ENCODE peak calls at places on chromosomes 16 and 17, in ten cellular contexts. One of them, this sample, is unnamed.

GRCh38 chr16:73040136-73040535 is 7.8 kb downstream of the ZFHX3 start:
- DNase-seq in GM12892: no peak
- DNase-seq in activated CD4-positive, CD25-positive, alpha-beta regulatory T cell: no peak
- DNase-seq in NCI-H146: no peak
- DNase-seq in hippocampal formation: no peak
- DNase-seq in iPS-NIHi11: peak; percentile 47
- DNase-seq in HL-60: no peak
- DNase-seq in activated naive CD4-positive, alpha-beta T cell: no peak
- DNase-seq in CD4-positive, alpha-beta memory T cell: no peak
- DNase-seq in mucosa of descending colon: no peak
- DNase-seq in this sample: no peak

GRCh38 chr17:73045722-73046121 is 46.8 kb downstream of the SLC39A11 start:
- DNase-seq in GM12892: no peak
- DNase-seq in activated CD4-positive, CD25-positive, alpha-beta regulatory T cell: no peak
- DNase-seq in NCI-H146: no peak
- DNase-seq in hippocampal formation: no peak
- DNase-seq in iPS-NIHi11: no peak
- DNase-seq in HL-60: no peak
- DNase-seq in activated naive CD4-positive, alpha-beta T cell: no peak
- DNase-seq in CD4-positive, alpha-beta memory T cell: no peak
- DNase-seq in mucosa of descending colon: no peak
- DNase-seq in this sample: no peak

GRCh38 chr16:4327782-4328579 is 12.1 kb downstream of the GLIS2 start:
- DNase-seq in GM12892: peak; percentile 77
- DNase-seq in activated CD4-positive, CD25-positive, alpha-beta regulatory T cell: no peak
- DNase-seq in NCI-H146: no peak
- DNase-seq in hippocampal formation: peak; percentile 62
- DNase-seq in iPS-NIHi11: peak; percentile 90
- DNase-seq in HL-60: peak; percentile 83
- DNase-seq in activated naive CD4-positive, alpha-beta T cell: peak; percentile 36
- DNase-seq in CD4-positive, alpha-beta memory T cell: peak; percentile 43
- DNase-seq in mucosa of descending colon: peak; percentile 71
- DNase-seq in this sample: peak; percentile 94

GRCh38 chr16:84741351-84741791 is 41.6 kb downstream of the USP10 start:
- DNase-seq in GM12892: no peak
- DNase-seq in activated CD4-positive, CD25-positive, alpha-beta regulatory T cell: no peak
- DNase-seq in NCI-H146: no peak
- DNase-seq in hippocampal formation: peak; percentile 45
- DNase-seq in iPS-NIHi11: no peak
- DNase-seq in HL-60: peak; percentile 32
- DNase-seq in activated naive CD4-positive, alpha-beta T cell: no peak
- DNase-seq in CD4-positive, alpha-beta memory T cell: no peak
- DNase-seq in mucosa of descending colon: no peak
- DNase-seq in this sample: no peak

GRCh38 chr17:1182831-1183578 is 3.2 kb upstream of the ABR start:
- DNase-seq in GM12892: no peak
- DNase-seq in activated CD4-positive, CD25-positive, alpha-beta regulatory T cell: no peak
- DNase-seq in NCI-H146: no peak
- DNase-seq in hippocampal formation: no peak
- DNase-seq in iPS-NIHi11: no peak
- DNase-seq in HL-60: no peak
- DNase-seq in activated naive CD4-positive, alpha-beta T cell: no peak
- DNase-seq in CD4-positive, alpha-beta memory T cell: no peak
- DNase-seq in mucosa of descending colon: no peak
- DNase-seq in this sample: no peak

GRCh38 chr17:74071280-74071679 is 132.2 kb upstream of the RPL38 start:
- DNase-seq in GM12892: no peak
- DNase-seq in activated CD4-positive, CD25-positive, alpha-beta regulatory T cell: no peak
- DNase-seq in NCI-H146: peak; percentile 11
- DNase-seq in hippocampal formation: no peak
- DNase-seq in iPS-NIHi11: no peak
- DNase-seq in HL-60: no peak
- DNase-seq in activated naive CD4-positive, alpha-beta T cell: no peak
- DNase-seq in CD4-positive, alpha-beta memory T cell: no peak
- DNase-seq in mucosa of descending colon: no peak
- DNase-seq in this sample: no peak

GRCh38 chr17:30323262-30323894 is 10.5 kb downstream of the TMIGD1 start:
- DNase-seq in GM12892: no peak
- DNase-seq in activated CD4-positive, CD25-positive, alpha-beta regulatory T cell: no peak
- DNase-seq in NCI-H146: peak; percentile 55
- DNase-seq in hippocampal formation: no peak
- DNase-seq in iPS-NIHi11: no peak
- DNase-seq in HL-60: peak; percentile 83
- DNase-seq in activated naive CD4-positive, alpha-beta T cell: peak; percentile 28
- DNase-seq in CD4-positive, alpha-beta memory T cell: peak; percentile 86
- DNase-seq in mucosa of descending colon: no peak
- DNase-seq in this sample: no peak

GRCh38 chr17:75457047-75457654 is 716 bp downstream of the TMEM94 start:
- DNase-seq in GM12892: no peak
- DNase-seq in activated CD4-positive, CD25-positive, alpha-beta regulatory T cell: peak; percentile 14
- DNase-seq in NCI-H146: peak; percentile 70
- DNase-seq in hippocampal formation: no peak
- DNase-seq in iPS-NIHi11: peak; percentile 60
- DNase-seq in HL-60: peak; percentile 6
- DNase-seq in activated naive CD4-positive, alpha-beta T cell: no peak
- DNase-seq in CD4-positive, alpha-beta memory T cell: peak; percentile 14
- DNase-seq in mucosa of descending colon: peak; percentile 38
- DNase-seq in this sample: peak; percentile 51

GRCh38 chr16:78321611-78322010 is 222.2 kb downstream of the WWOX start:
- DNase-seq in GM12892: no peak
- DNase-seq in activated CD4-positive, CD25-positive, alpha-beta regulatory T cell: no peak
- DNase-seq in NCI-H146: no peak
- DNase-seq in hippocampal formation: no peak
- DNase-seq in iPS-NIHi11: no peak
- DNase-seq in HL-60: no peak
- DNase-seq in activated naive CD4-positive, alpha-beta T cell: no peak
- DNase-seq in CD4-positive, alpha-beta memory T cell: no peak
- DNase-seq in mucosa of descending colon: no peak
- DNase-seq in this sample: no peak

GRCh38 chr17:50055055-50055425 is 870 bp upstream of the ITGA3 start:
- DNase-seq in GM12892: no peak
- DNase-seq in activated CD4-positive, CD25-positive, alpha-beta regulatory T cell: no peak
- DNase-seq in NCI-H146: peak; percentile 88
- DNase-seq in hippocampal formation: no peak
- DNase-seq in iPS-NIHi11: peak; percentile 65
- DNase-seq in HL-60: no peak
- DNase-seq in activated naive CD4-positive, alpha-beta T cell: no peak
- DNase-seq in CD4-positive, alpha-beta memory T cell: peak; percentile 32
- DNase-seq in mucosa of descending colon: peak; percentile 86
- DNase-seq in this sample: peak; percentile 57

GRCh38 chr16:56286819-56287218 is 95.5 kb downstream of the GNAO1 start:
- DNase-seq in GM12892: no peak
- DNase-seq in activated CD4-positive, CD25-positive, alpha-beta regulatory T cell: no peak
- DNase-seq in NCI-H146: no peak
- DNase-seq in hippocampal formation: no peak
- DNase-seq in iPS-NIHi11: no peak
- DNase-seq in HL-60: no peak
- DNase-seq in activated naive CD4-positive, alpha-beta T cell: no peak
- DNase-seq in CD4-positive, alpha-beta memory T cell: no peak
- DNase-seq in mucosa of descending colon: no peak
- DNase-seq in this sample: no peak

GRCh38 chr16:79601092-79601977 is 798 bp upstream of the MAF start:
- DNase-seq in GM12892: no peak
- DNase-seq in activated CD4-positive, CD25-positive, alpha-beta regulatory T cell: no peak
- DNase-seq in NCI-H146: peak; percentile 18
- DNase-seq in hippocampal formation: peak; percentile 45
- DNase-seq in iPS-NIHi11: peak; percentile 33
- DNase-seq in HL-60: no peak
- DNase-seq in activated naive CD4-positive, alpha-beta T cell: no peak
- DNase-seq in CD4-positive, alpha-beta memory T cell: no peak
- DNase-seq in mucosa of descending colon: peak; percentile 69
- DNase-seq in this sample: peak; percentile 75

GRCh38 chr17:79800325-79801155 is 3.7 kb upstream of the CBX8 start:
- DNase-seq in GM12892: no peak
- DNase-seq in activated CD4-positive, CD25-positive, alpha-beta regulatory T cell: no peak
- DNase-seq in NCI-H146: peak; percentile 82
- DNase-seq in hippocampal formation: no peak
- DNase-seq in iPS-NIHi11: no peak
- DNase-seq in HL-60: peak; percentile 36
- DNase-seq in activated naive CD4-positive, alpha-beta T cell: no peak
- DNase-seq in CD4-positive, alpha-beta memory T cell: peak; percentile 47
- DNase-seq in mucosa of descending colon: peak; percentile 73
- DNase-seq in this sample: no peak

GRCh38 chr16:88790312-88791150 is 5.5 kb upstream of the PIEZO1 start:
- DNase-seq in GM12892: no peak
- DNase-seq in activated CD4-positive, CD25-positive, alpha-beta regulatory T cell: peak; percentile 39
- DNase-seq in NCI-H146: no peak
- DNase-seq in hippocampal formation: no peak
- DNase-seq in iPS-NIHi11: no peak
- DNase-seq in HL-60: peak; percentile 81
- DNase-seq in activated naive CD4-positive, alpha-beta T cell: peak; percentile 42
- DNase-seq in CD4-positive, alpha-beta memory T cell: peak; percentile 51
- DNase-seq in mucosa of descending colon: peak; percentile 61
- DNase-seq in this sample: no peak

GRCh38 chr17:82257473-82257872 is 16.0 kb downstream of the CSNK1D start:
- DNase-seq in GM12892: no peak
- DNase-seq in activated CD4-positive, CD25-positive, alpha-beta regulatory T cell: peak; percentile 36
- DNase-seq in NCI-H146: no peak
- DNase-seq in hippocampal formation: peak; percentile 73
- DNase-seq in iPS-NIHi11: peak; percentile 65
- DNase-seq in HL-60: no peak
- DNase-seq in activated naive CD4-positive, alpha-beta T cell: peak; percentile 29
- DNase-seq in CD4-positive, alpha-beta memory T cell: peak; percentile 53
- DNase-seq in mucosa of descending colon: no peak
- DNase-seq in this sample: no peak

GRCh38 chr17:7476474-7476873 is 3.0 kb downstream of the ZBTB4 start:
- DNase-seq in GM12892: no peak
- DNase-seq in activated CD4-positive, CD25-positive, alpha-beta regulatory T cell: no peak
- DNase-seq in NCI-H146: no peak
- DNase-seq in hippocampal formation: no peak
- DNase-seq in iPS-NIHi11: no peak
- DNase-seq in HL-60: no peak
- DNase-seq in activated naive CD4-positive, alpha-beta T cell: no peak
- DNase-seq in CD4-positive, alpha-beta memory T cell: no peak
- DNase-seq in mucosa of descending colon: no peak
- DNase-seq in this sample: peak; percentile 53

GRCh38 chr16:69724981-69725479 is 1.3 kb downstream of the NQO1 start:
- DNase-seq in GM12892: no peak
- DNase-seq in activated CD4-positive, CD25-positive, alpha-beta regulatory T cell: no peak
- DNase-seq in NCI-H146: no peak
- DNase-seq in hippocampal formation: no peak
- DNase-seq in iPS-NIHi11: no peak
- DNase-seq in HL-60: no peak
- DNase-seq in activated naive CD4-positive, alpha-beta T cell: no peak
- DNase-seq in CD4-positive, alpha-beta memory T cell: no peak
- DNase-seq in mucosa of descending colon: no peak
- DNase-seq in this sample: peak; percentile 54

GRCh38 chr16:66007717-66008116 is 358.8 kb upstream of the CDH5 start:
- DNase-seq in GM12892: no peak
- DNase-seq in activated CD4-positive, CD25-positive, alpha-beta regulatory T cell: no peak
- DNase-seq in NCI-H146: no peak
- DNase-seq in hippocampal formation: no peak
- DNase-seq in iPS-NIHi11: peak; percentile 14
- DNase-seq in HL-60: no peak
- DNase-seq in activated naive CD4-positive, alpha-beta T cell: no peak
- DNase-seq in CD4-positive, alpha-beta memory T cell: no peak
- DNase-seq in mucosa of descending colon: no peak
- DNase-seq in this sample: no peak

GRCh38 chr17:29844339-29845048 is 85.5 kb downstream of the SSH2 start:
- DNase-seq in GM12892: no peak
- DNase-seq in activated CD4-positive, CD25-positive, alpha-beta regulatory T cell: no peak
- DNase-seq in NCI-H146: no peak
- DNase-seq in hippocampal formation: no peak
- DNase-seq in iPS-NIHi11: no peak
- DNase-seq in HL-60: no peak
- DNase-seq in activated naive CD4-positive, alpha-beta T cell: no peak
- DNase-seq in CD4-positive, alpha-beta memory T cell: no peak
- DNase-seq in mucosa of descending colon: no peak
- DNase-seq in this sample: no peak

GRCh38 chr17:77476920-77477805 is 336.4 kb downstream of the SEC14L1 start:
- DNase-seq in GM12892: no peak
- DNase-seq in activated CD4-positive, CD25-positive, alpha-beta regulatory T cell: no peak
- DNase-seq in NCI-H146: no peak
- DNase-seq in hippocampal formation: no peak
- DNase-seq in iPS-NIHi11: no peak
- DNase-seq in HL-60: no peak
- DNase-seq in activated naive CD4-positive, alpha-beta T cell: no peak
- DNase-seq in CD4-positive, alpha-beta memory T cell: no peak
- DNase-seq in mucosa of descending colon: peak; percentile 52
- DNase-seq in this sample: peak; percentile 94

GRCh38 chr17:2961446-2961845 is 102.0 kb downstream of the OR1D5 start:
- DNase-seq in GM12892: no peak
- DNase-seq in activated CD4-positive, CD25-positive, alpha-beta regulatory T cell: no peak
- DNase-seq in NCI-H146: no peak
- DNase-seq in hippocampal formation: no peak
- DNase-seq in iPS-NIHi11: no peak
- DNase-seq in HL-60: no peak
- DNase-seq in activated naive CD4-positive, alpha-beta T cell: no peak
- DNase-seq in CD4-positive, alpha-beta memory T cell: no peak
- DNase-seq in mucosa of descending colon: no peak
- DNase-seq in this sample: no peak

GRCh38 chr16:11625769-11626168 is 39.0 kb upstream of the LITAF start:
- DNase-seq in GM12892: no peak
- DNase-seq in activated CD4-positive, CD25-positive, alpha-beta regulatory T cell: no peak
- DNase-seq in NCI-H146: no peak
- DNase-seq in hippocampal formation: no peak
- DNase-seq in iPS-NIHi11: no peak
- DNase-seq in HL-60: no peak
- DNase-seq in activated naive CD4-positive, alpha-beta T cell: no peak
- DNase-seq in CD4-positive, alpha-beta memory T cell: no peak
- DNase-seq in mucosa of descending colon: no peak
- DNase-seq in this sample: no peak

GRCh38 chr16:1960665-1961630 is 1.6 kb downstream of the NDUFB10 start:
- DNase-seq in GM12892: no peak
- DNase-seq in activated CD4-positive, CD25-positive, alpha-beta regulatory T cell: no peak
- DNase-seq in NCI-H146: peak; percentile 50
- DNase-seq in hippocampal formation: no peak
- DNase-seq in iPS-NIHi11: no peak
- DNase-seq in HL-60: peak; percentile 78
- DNase-seq in activated naive CD4-positive, alpha-beta T cell: no peak
- DNase-seq in CD4-positive, alpha-beta memory T cell: peak; percentile 35
- DNase-seq in mucosa of descending colon: no peak
- DNase-seq in this sample: peak; percentile 8

GRCh38 chr16:88846088-88846487 is 10.7 kb downstream of the GALNS start:
- DNase-seq in GM12892: no peak
- DNase-seq in activated CD4-positive, CD25-positive, alpha-beta regulatory T cell: no peak
- DNase-seq in NCI-H146: no peak
- DNase-seq in hippocampal formation: no peak
- DNase-seq in iPS-NIHi11: no peak
- DNase-seq in HL-60: no peak
- DNase-seq in activated naive CD4-positive, alpha-beta T cell: no peak
- DNase-seq in CD4-positive, alpha-beta memory T cell: no peak
- DNase-seq in mucosa of descending colon: no peak
- DNase-seq in this sample: no peak

GRCh38 chr16:74730049-74730683 is 29.5 kb upstream of the MLKL start:
- DNase-seq in GM12892: no peak
- DNase-seq in activated CD4-positive, CD25-positive, alpha-beta regulatory T cell: no peak
- DNase-seq in NCI-H146: no peak
- DNase-seq in hippocampal formation: no peak
- DNase-seq in iPS-NIHi11: no peak
- DNase-seq in HL-60: no peak
- DNase-seq in activated naive CD4-positive, alpha-beta T cell: no peak
- DNase-seq in CD4-positive, alpha-beta memory T cell: no peak
- DNase-seq in mucosa of descending colon: peak; percentile 84
- DNase-seq in this sample: no peak

GRCh38 chr17:73198930-73199260 is 6.0 kb downstream of the COG1 start:
- DNase-seq in GM12892: no peak
- DNase-seq in activated CD4-positive, CD25-positive, alpha-beta regulatory T cell: no peak
- DNase-seq in NCI-H146: no peak
- DNase-seq in hippocampal formation: no peak
- DNase-seq in iPS-NIHi11: no peak
- DNase-seq in HL-60: no peak
- DNase-seq in activated naive CD4-positive, alpha-beta T cell: no peak
- DNase-seq in CD4-positive, alpha-beta memory T cell: no peak
- DNase-seq in mucosa of descending colon: no peak
- DNase-seq in this sample: no peak

GRCh38 chr16:86604436-86605220 is 26.3 kb downstream of the FOXL1 start:
- DNase-seq in GM12892: no peak
- DNase-seq in activated CD4-positive, CD25-positive, alpha-beta regulatory T cell: no peak
- DNase-seq in NCI-H146: no peak
- DNase-seq in hippocampal formation: no peak
- DNase-seq in iPS-NIHi11: no peak
- DNase-seq in HL-60: no peak
- DNase-seq in activated naive CD4-positive, alpha-beta T cell: peak; percentile 24
- DNase-seq in CD4-positive, alpha-beta memory T cell: peak; percentile 52
- DNase-seq in mucosa of descending colon: no peak
- DNase-seq in this sample: no peak